ENCODE peak calls at places on chromosomes 4 and X, in six cellular contexts. G is small intestine; J is spleen; C is CD8-positive, alpha-beta T cell; X is naive thymus-derived CD4-positive, alpha-beta T cell; N is IMR-90. A is an unnamed sample. For H3K4me1, the result is how much of the 10 kb centered on the place peaks cover.

GRCh38 chr4:168200685-168201084 is 108.3 kb downstream of the ANXA10 start:
- DNase-seq in N (peak), J (no peak), G (peak), X (no peak), C (no peak), A (no peak)

GRCh38 chr4:170990989-170991589 is 822.1 kb upstream of the GALNTL6 start:
- DNase-seq in C (no peak), N (no peak), X (no peak), G (peak), J (no peak), A (peak)

GRCh38 chrX:76454456-76454927 is 27.0 kb downstream of the MAGEE1 start:
- DNase-seq in G (peak), N (peak), C (no peak), X (peak), J (peak), A (peak)

GRCh38 chrX:5976332-5976731 is 252.3 kb downstream of the NLGN4X start:
- DNase-seq in G (no peak), J (no peak), N (no peak), C (no peak), X (no peak), A (no peak)

GRCh38 chr4:58749206-58749605 is 1639.0 kb upstream of the IGFBP7 start:
- DNase-seq in G (peak), C (no peak), X (no peak), J (no peak), N (no peak), A (no peak)

GRCh38 chrX:97743014-97743413 is 859.3 kb downstream of the RPA4 start:
- DNase-seq in C (no peak), J (no peak), N (no peak), G (no peak), X (no peak), A (peak)

GRCh38 chrX:105552395-105552794 is 269.9 kb upstream of the NRK start:
- DNase-seq in X (no peak), G (no peak), C (no peak), N (no peak), J (no peak), A (no peak)

GRCh38 chr4:10734697-10735096 is 50.1 kb upstream of the CLNK start:
- DNase-seq in C (no peak), N (no peak), G (no peak), X (no peak), J (no peak), A (no peak)

GRCh38 chr4:156672924-156673323 is 298.7 kb downstream of the PDGFC start:
- DNase-seq in X (no peak), G (no peak), N (no peak), J (no peak), C (no peak), A (no peak)

GRCh38 chrX:120000490-120001246 is 57.1 kb upstream of the NKAP start:
- DNase-seq in X (no peak), C (no peak), G (no peak), J (no peak), N (peak), A (no peak)

GRCh38 chrX:150935466-150935865 is 37.0 kb upstream of the CD99L2 start:
- DNase-seq in C (no peak), X (no peak), N (peak), G (no peak), J (no peak), A (no peak)

GRCh38 chr4:2850966-2851782 is 7.5 kb downstream of the ADD1 start:
- DNase-seq in N (peak), J (no peak), X (peak), C (no peak), G (no peak), A (peak)

GRCh38 chr4:513327-513726 is 14.3 kb downstream of the PIGG start:
- DNase-seq in N (no peak), G (no peak), X (no peak), C (no peak), J (no peak), A (no peak)

GRCh38 chr4:173448919-173449641 is 50.2 kb upstream of the SCRG1 start:
- DNase-seq in X (no peak), J (no peak), G (no peak), N (peak), C (no peak), A (no peak)

GRCh38 chrX:71367396-71367795 is 1.2 kb downstream of the TAF1 start:
- DNase-seq in N (no peak), G (no peak), J (no peak), C (no peak), X (no peak), A (no peak)

GRCh38 chr4:68256284-68256683 is 10.8 kb upstream of the TMPRSS11B start:
- DNase-seq in C (no peak), G (no peak), N (no peak), J (no peak), X (no peak), A (no peak)

GRCh38 chrX:75893281-75893680 is 108.2 kb upstream of the MAGEE2 start:
- DNase-seq in C (no peak), G (no peak), J (no peak), X (no peak), N (no peak), A (no peak)

GRCh38 chr4:147286846-147287587 is 193.9 kb upstream of the EDNRA start:
- DNase-seq in N (peak), G (no peak), X (no peak), J (no peak), C (no peak), A (no peak)

GRCh38 chrX:12946406-12946805 is 28.5 kb upstream of the TMSB4X start:
- DNase-seq in G (no peak), X (no peak), C (no peak), N (no peak), J (no peak), A (no peak)

GRCh38 chrX:144586756-144587155 is 660.5 kb upstream of the SPANXN1 start:
- DNase-seq in G (no peak), N (no peak), J (peak), X (no peak), C (no peak), A (peak)

GRCh38 chr4:55001538-55001937 is 123.9 kb downstream of the KDR start:
- DNase-seq in G (no peak), N (no peak), C (no peak), X (no peak), J (no peak), A (no peak)

GRCh38 chrX:129788527-129788926 is 8.8 kb downstream of the SASH3 start:
- DNase-seq in G (no peak), N (no peak), J (peak), C (no peak), X (no peak), A (no peak)

GRCh38 chr4:151407466-151408379 is 1.3 kb upstream of the FHIP1A start:
- DNase-seq in N (no peak), J (peak), C (peak), G (peak), X (peak), A (no peak)

GRCh38 chr4:8775751-8776355 is 95.8 kb downstream of the HMX1 start:
- DNase-seq in C (no peak), J (peak), G (no peak), N (no peak), X (no peak), A (no peak)

GRCh38 chr4:156746111-156746510 is 225.5 kb downstream of the PDGFC start:
- DNase-seq in N (no peak), X (no peak), J (no peak), C (no peak), G (no peak), A (no peak)

GRCh38 chr4:122827258-122827887 is 742 bp downstream of the FGF2 start:
- DNase-seq in J (peak), X (peak), G (no peak), N (peak), C (peak), A (peak)

GRCh38 chr4:175758050-175758449 is 54.0 kb downstream of the GPM6A start:
- DNase-seq in G (no peak), J (no peak), X (no peak), C (no peak), N (no peak), A (no peak)

GRCh38 chr4:2790583-2791517 is 2.0 kb upstream of the SH3BP2 start:
- DNase-seq in N (no peak), X (no peak), C (no peak), J (peak), G (no peak), A (no peak)

GRCh38 chr4:130359537-130359936 is 1263.6 kb downstream of the C4orf33 start:
- DNase-seq in N (peak), X (no peak), C (no peak), G (no peak), J (no peak), A (no peak)

GRCh38 chr4:147610666-147611065 is 6.5 kb upstream of the TMEM184C start:
- DNase-seq in J (no peak), C (no peak), X (no peak), N (no peak), G (no peak), A (no peak)

GRCh38 chr4:65046496-65047101 is 623.7 kb downstream of the EPHA5 start:
- DNase-seq in J (no peak), G (no peak), N (no peak), C (no peak), X (no peak), A (peak)

GRCh38 chrX:137401092-137401491 is 164.8 kb upstream of the ZIC3 start:
- DNase-seq in N (no peak), G (no peak), X (no peak), J (peak), C (no peak), A (no peak)

GRCh38 chr4:62709618-62710252 is 1509.6 kb downstream of the ADGRL3 start:
- DNase-seq in N (peak), C (no peak), G (peak), X (no peak), J (no peak), A (peak)

GRCh38 chrX:30881797-30882196 is 7.3 kb downstream of the TAB3 start:
- DNase-seq in N (no peak), C (no peak), X (no peak), J (no peak), G (no peak), A (no peak)
- H3K4me1 ChIP-seq in N (under half), C (under half), X (under half), J (under half), G (under half), A (under half)

DNA sequence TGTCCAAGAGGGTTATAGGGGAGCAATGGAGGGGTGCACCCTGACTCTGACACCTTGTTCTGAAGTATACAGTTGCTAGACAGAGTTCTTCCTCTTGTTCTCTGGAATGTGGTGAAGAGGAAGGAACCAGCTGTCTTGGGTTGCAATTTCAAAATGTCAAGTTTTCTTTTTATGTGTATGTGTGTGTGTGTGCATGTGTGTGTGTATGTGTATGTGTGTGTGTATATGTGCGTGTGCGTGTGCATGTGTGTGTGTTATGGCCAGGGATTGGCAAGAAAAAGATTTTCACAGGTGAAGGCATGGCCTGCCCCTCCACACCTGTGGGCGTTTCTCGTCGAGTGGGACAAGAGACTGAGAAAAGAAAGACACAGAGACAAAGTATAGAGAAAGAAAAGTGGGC is 81.6 kb upstream of the ADGRA3 start:
- DNase-seq in G (no peak), C (no peak), X (no peak), J (no peak), N (no peak), A (no peak)
- H3K27ac ChIP-seq in G (no peak), C (no peak), X (no peak), J (no peak), N (no peak), A (no peak)

DNA sequence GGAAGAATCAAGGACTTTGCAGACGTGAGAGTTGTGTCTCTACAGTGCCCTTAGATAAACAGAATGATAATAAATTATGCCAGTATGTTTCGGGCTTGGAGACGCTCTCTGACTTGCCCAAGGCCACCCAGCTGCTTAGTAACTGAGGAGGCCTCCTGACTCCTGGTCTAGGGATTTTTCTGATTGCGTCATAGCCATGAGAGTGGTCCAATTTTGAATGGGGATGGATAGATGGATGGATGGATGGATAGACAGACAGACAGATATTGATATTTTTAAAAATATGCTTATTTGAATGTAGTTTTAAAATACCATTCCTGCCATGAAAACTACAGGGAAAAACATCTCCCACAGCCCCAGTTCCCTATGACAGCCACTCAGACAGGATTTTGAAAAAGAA is 15.5 kb downstream of the ARHGAP36 start:
- DNase-seq in J (no peak), C (no peak), X (no peak), N (no peak), G (no peak), A (no peak)
- H3K4me3 ChIP-seq in J (no peak), C (no peak), X (no peak), N (no peak), G (no peak), A (no peak)

DNA sequence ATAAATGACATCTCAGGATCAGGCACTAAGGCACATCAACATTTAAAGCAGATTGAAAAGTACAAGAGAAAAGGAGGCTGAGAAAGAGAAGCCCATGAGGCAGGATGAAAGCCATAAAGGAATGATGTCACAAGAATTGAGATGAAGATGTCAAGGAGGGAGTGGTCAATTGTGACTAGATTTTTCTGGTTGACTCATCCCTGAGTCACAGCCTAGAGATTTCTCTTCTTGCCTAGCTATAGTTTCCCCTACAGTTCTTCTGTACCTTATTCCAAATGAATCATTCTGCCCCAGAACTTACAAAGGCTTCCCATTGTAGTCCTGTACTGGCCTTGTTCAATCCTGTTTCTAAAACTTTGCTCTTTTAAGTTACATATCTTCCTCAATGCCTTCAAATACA is 3.4 kb upstream of the USP53 start:
- DNase-seq in J (no peak), C (no peak), G (peak), X (no peak), N (peak), A (peak)
- H3K4me1 ChIP-seq in J (under half), C (under half), G (under half), X (under half), N (under half), A (under half)

GRCh38 chr4:152961041-152961751 is 25.1 kb downstream of the FHDC1 start:
- DNase-seq in J (no peak), X (no peak), N (no peak), C (no peak), G (no peak), A (no peak)
- H3K27ac ChIP-seq in J (peak), X (no peak), N (no peak), C (no peak), G (no peak), A (no peak)

DNA sequence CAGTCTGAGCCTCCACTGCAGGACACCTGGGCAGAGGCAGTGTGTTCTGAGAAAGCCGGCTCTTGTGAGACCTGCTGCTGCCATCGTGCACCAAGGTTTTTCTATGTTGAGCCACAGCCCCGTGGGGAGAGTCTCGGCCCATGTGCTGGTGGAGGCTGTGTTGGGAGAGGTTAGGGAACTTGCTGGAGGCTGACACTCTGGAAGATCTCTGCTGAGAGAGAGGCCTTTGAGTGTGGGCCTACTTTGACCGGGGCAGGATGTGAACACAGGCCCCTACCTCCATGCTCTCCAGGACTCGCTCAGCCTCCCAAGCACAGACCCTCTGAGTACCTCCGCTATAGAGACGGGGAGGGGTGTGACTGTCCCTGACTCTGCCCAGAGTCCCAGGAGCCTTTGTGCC is 1.3 kb upstream of the S100P start:
- DNase-seq in C (no peak), G (no peak), N (no peak), J (no peak), X (no peak), A (no peak)
- H3K4me3 ChIP-seq in C (no peak), G (no peak), N (no peak), J (no peak), X (no peak), A (no peak)

GRCh38 chr4:99800332-99801004 is 16.2 kb upstream of the DAPP1 start:
- DNase-seq in J (no peak), G (no peak), X (no peak), C (no peak), N (no peak), A (no peak)
- H3K4me1 ChIP-seq in J (under half), G (under half), X (under half), C (under half), N (under half), A (under half)

GRCh38 chr4:113689394-113689793 is 72.1 kb downstream of the CAMK2D start:
- DNase-seq in G (no peak), C (no peak), J (no peak), X (no peak), N (no peak), A (no peak)

GRCh38 chr4:113682730-113683129 is 78.8 kb downstream of the CAMK2D start:
- DNase-seq in N (peak), G (no peak), C (no peak), J (no peak), X (no peak), A (no peak)

GRCh38 chr4:113686950-113687718 is 74.4 kb downstream of the CAMK2D start:
- DNase-seq in X (no peak), J (no peak), N (peak), C (no peak), G (peak), A (no peak)

GRCh38 chr4:113683143-113683542 is 78.4 kb downstream of the CAMK2D start:
- DNase-seq in G (peak), X (peak), J (no peak), N (no peak), C (peak), A (no peak)

GRCh38 chr4:113684534-113685091 is 76.9 kb downstream of the CAMK2D start:
- DNase-seq in N (peak), J (no peak), X (no peak), C (no peak), G (peak), A (peak)
- H3K27ac ChIP-seq in N (peak), J (no peak), X (peak), C (no peak), G (no peak), A (no peak)

A was measured in SJCRH30.